ENCODE peak calls at places on chromosome 16, in eight cellular contexts. B, C, N, D, J, V, M and E are unnamed samples.

GRCh38 chr16:53456625-53457024 is 22.4 kb downstream of the RBL2 start:
- DNase-seq in B (no peak), J (no peak), M (no peak), C (no peak), N (no peak), D (no peak), V (no peak), E (no peak)

GRCh38 chr16:86925067-86925791 is 346.9 kb downstream of the FOXL1 start:
- DNase-seq in B (no peak), V (no peak), D (no peak), N (no peak), C (no peak), J (no peak), M (no peak), E (peak; percentile 14)

GRCh38 chr16:46920402-46921068 is 36.4 kb downstream of the GPT2 start:
- DNase-seq in V (no peak), M (no peak), J (no peak), B (no peak), N (peak; percentile 50), D (no peak), C (no peak), E (no peak)

GRCh38 chr16:11439216-11439615 is 94.0 kb downstream of the RMI2 start:
- DNase-seq in M (no peak), C (no peak), N (no peak), B (no peak), J (no peak), V (no peak), D (no peak), E (no peak)

GRCh38 chr16:86809458-86809955 is 231.2 kb downstream of the FOXL1 start:
- DNase-seq in D (no peak), M (no peak), C (no peak), B (peak; percentile 68), V (no peak), N (no peak), J (no peak), E (no peak)

GRCh38 chr16:48405907-48406306 is 20.7 kb upstream of the SIAH1 start:
- DNase-seq in C (no peak), D (no peak), J (no peak), N (no peak), B (no peak), V (no peak), M (no peak), E (no peak)

GRCh38 chr16:83402160-83402794 is 405.5 kb upstream of the HSBP1 start:
- DNase-seq in N (no peak), D (no peak), C (no peak), V (no peak), B (no peak), J (no peak), M (no peak), E (no peak)

GRCh38 chr16:56211471-56211944 is 20.2 kb downstream of the GNAO1 start:
- DNase-seq in C (no peak), B (no peak), J (no peak), D (no peak), N (no peak), M (no peak), V (no peak), E (no peak)

GRCh38 chr16:48611329-48612137 is 1.6 kb upstream of the N4BP1 start:
- DNase-seq in V (peak; percentile 42), C (peak; percentile 35), M (no peak), J (peak; percentile 53), B (no peak), D (peak; percentile 52), N (peak; percentile 26), E (no peak)

GRCh38 chr16:48347191-48347860 is 37.9 kb downstream of the SIAH1 start:
- DNase-seq in D (no peak), J (no peak), C (no peak), V (no peak), B (no peak), M (no peak), N (no peak), E (no peak)

GRCh38 chr16:89138843-89139520 is 32.6 kb upstream of the CDH15 start:
- DNase-seq in B (no peak), D (no peak), N (no peak), V (no peak), M (no peak), J (no peak), C (no peak), E (no peak)

GRCh38 chr16:67150833-67151396 is at the start of gene B3GNT9:
- DNase-seq in J (peak; percentile 85), M (no peak), V (no peak), D (no peak), B (no peak), N (peak; percentile 55), C (no peak), E (peak; percentile 49)

GRCh38 chr16:46729326-46729995 is 18.7 kb downstream of the MYLK3 start:
- DNase-seq in B (no peak), D (no peak), C (no peak), N (no peak), V (no peak), M (no peak), J (no peak), E (no peak)

GRCh38 chr16:9469512-9469911 is 378.1 kb downstream of the HAPSTR1 start:
- DNase-seq in J (no peak), B (no peak), V (no peak), C (no peak), D (no peak), M (no peak), N (no peak), E (no peak)

GRCh38 chr16:11689031-11689840 is 21.0 kb downstream of the SNN start:
- DNase-seq in N (no peak), M (no peak), B (no peak), C (no peak), J (no peak), V (no peak), D (no peak), E (no peak)

GRCh38 chr16:2250652-2251280 is 621 bp downstream of the ECI1 start:
- DNase-seq in V (peak; percentile 24), J (no peak), C (no peak), B (no peak), N (peak; percentile 65), D (peak; percentile 17), M (no peak), E (no peak)

GRCh38 chr16:4682084-4682581 is 11.2 kb upstream of the NUDT16L1 start:
- DNase-seq in C (no peak), J (no peak), D (no peak), N (no peak), V (no peak), M (no peak), B (no peak), E (no peak)

GRCh38 chr16:49399594-49400364 is 26.2 kb downstream of the C16orf78 start:
- DNase-seq in N (no peak), B (no peak), J (no peak), V (no peak), D (no peak), C (peak; percentile 30), M (no peak), E (no peak)

GRCh38 chr16:86158688-86159360 is 259.9 kb downstream of the IRF8 start:
- DNase-seq in D (no peak), N (no peak), M (no peak), V (no peak), C (no peak), J (no peak), B (no peak), E (no peak)

GRCh38 chr16:11793840-11794239 is 3.2 kb downstream of the ZC3H7A start:
- DNase-seq in M (no peak), J (no peak), C (no peak), N (no peak), V (no peak), B (no peak), D (no peak), E (no peak)